ENCODE peak calls at places on chromosomes 7 and 10, in eight cellular contexts. E, J, I, Z, X, M, R and C are unnamed samples.

GRCh38 chr7:22357311-22358175 is 589 bp upstream of the RAPGEF5 start:
- DNase-seq in Z (no peak), E (peak; percentile 36), J (peak; percentile 25), M (peak; percentile 84), I (no peak), R (no peak), X (peak; percentile 56), C (no peak)

GRCh38 chr10:19014034-19014433 is 34.6 kb upstream of the MALRD1 start:
- DNase-seq in I (no peak), X (no peak), Z (no peak), J (no peak), E (no peak), M (no peak), R (no peak), C (no peak)

GRCh38 chr7:92352009-92352408 is 95.3 kb upstream of the GATAD1 start:
- DNase-seq in R (no peak), I (no peak), Z (no peak), J (no peak), X (no peak), M (no peak), E (no peak), C (no peak)

GRCh38 chr7:16644987-16645592 is 464 bp downstream of the ANKMY2 start:
- DNase-seq in X (no peak), I (no peak), Z (no peak), E (no peak), M (no peak), R (no peak), J (peak; percentile 49), C (peak; percentile 36)

GRCh38 chr10:33721509-33721908 is 387.0 kb upstream of the NRP1 start:
- DNase-seq in M (no peak), J (no peak), X (no peak), Z (no peak), E (no peak), I (no peak), R (no peak), C (no peak)

GRCh38 chr7:117839507-117839906 is 33.7 kb downstream of the CTTNBP2 start:
- DNase-seq in I (no peak), J (no peak), E (no peak), Z (no peak), R (no peak), X (no peak), M (no peak), C (no peak)

GRCh38 chr7:82036146-82036886 is 266.5 kb upstream of the HGF start:
- DNase-seq in R (no peak), E (no peak), M (no peak), J (no peak), X (peak; percentile 90), I (no peak), Z (no peak), C (no peak)

GRCh38 chr10:91596821-91597396 is 36.0 kb downstream of the PPP1R3C start:
- DNase-seq in M (no peak), J (no peak), I (peak; percentile 17), Z (no peak), R (no peak), E (no peak), X (peak; percentile 88), C (no peak)

GRCh38 chr7:29106128-29106988 is 40.0 kb downstream of the CPVL start:
- DNase-seq in R (no peak), X (peak; percentile 66), E (peak; percentile 39), M (peak; percentile 56), Z (peak; percentile 21), J (no peak), I (peak; percentile 68), C (peak; percentile 34)

GRCh38 chr10:68871105-68871711 is 29.9 kb upstream of the DDX50 start:
- DNase-seq in I (no peak), X (no peak), Z (no peak), R (no peak), M (peak; percentile 16), E (no peak), J (no peak), C (no peak)

GRCh38 chr7:30734497-30734896 is 17.4 kb upstream of the INMT start:
- DNase-seq in X (no peak), Z (no peak), E (no peak), J (no peak), I (no peak), M (no peak), R (no peak), C (no peak)

GRCh38 chr10:49334993-49335972 is 36.3 kb downstream of the C10orf71 start:
- DNase-seq in X (no peak), I (peak; percentile 46), J (no peak), M (no peak), Z (no peak), E (no peak), R (no peak), C (no peak)

GRCh38 chr7:94621120-94621519 is 34.8 kb downstream of the SGCE start:
- DNase-seq in R (no peak), J (no peak), E (no peak), M (no peak), I (no peak), X (no peak), Z (no peak), C (no peak)

GRCh38 chr7:130926021-130926691 is 192.1 kb upstream of the KLF14 start:
- DNase-seq in X (no peak), R (no peak), E (no peak), M (peak; percentile 63), I (peak; percentile 23), Z (no peak), J (no peak), C (no peak)

GRCh38 chr10:50538473-50539398 is 85.0 kb downstream of the SGMS1 start:
- DNase-seq in R (no peak), I (no peak), Z (no peak), J (no peak), X (peak; percentile 19), E (peak; percentile 27), M (peak; percentile 92), C (no peak)

DNA sequence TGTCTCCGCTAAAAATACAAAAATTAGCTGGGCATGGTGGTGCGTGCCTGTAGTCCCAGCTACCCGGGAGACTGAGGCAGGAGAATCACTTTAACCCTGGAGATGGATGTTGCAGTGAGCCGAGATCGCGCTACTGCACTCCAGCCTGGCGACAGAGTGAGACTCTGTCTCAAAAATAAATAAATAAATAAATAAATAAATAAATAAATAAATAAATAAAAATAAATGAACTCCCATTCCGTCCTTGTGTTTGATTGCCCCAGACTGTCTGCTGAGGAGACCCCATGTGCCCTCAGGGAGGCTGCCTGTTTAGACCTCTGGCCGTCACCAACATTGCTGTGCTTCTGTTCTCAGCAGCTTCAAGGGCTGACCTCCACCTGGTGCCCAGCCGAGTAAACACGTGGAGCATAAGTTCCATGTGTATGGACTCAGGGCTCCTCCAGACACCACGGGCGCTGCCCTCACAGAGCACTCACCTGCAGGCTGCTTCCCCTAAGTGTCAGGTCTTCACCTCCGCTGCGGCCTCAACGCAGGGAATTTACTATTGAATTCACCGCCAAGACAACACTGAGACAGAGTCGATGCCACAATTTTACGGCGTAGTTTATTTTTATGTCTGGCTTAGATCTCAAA is 32.0 kb downstream of the VOPP1 start:
- DNase-seq in Z (no peak), J (no peak), E (no peak), M (no peak), X (no peak), I (no peak), R (no peak), C (no peak)
- TF ChIP-seq MAX in Z (peak; percentile 35), J (no peak), E (no peak), M (no peak), X (no peak), I (no peak), R (no peak), C (no peak)

GRCh38 chr10:73897693-73898092 is 13.2 kb upstream of the PLAU start:
- DNase-seq in Z (no peak), J (no peak), I (no peak), E (no peak), R (no peak), M (no peak), X (no peak), C (no peak)

GRCh38 chr10:73893386-73893785 is 17.5 kb upstream of the PLAU start:
- DNase-seq in I (no peak), E (no peak), M (no peak), X (no peak), R (no peak), J (no peak), Z (no peak), C (no peak)

GRCh38 chr10:73891585-73891984 is 17.2 kb upstream of the CAMK2G start:
- DNase-seq in E (no peak), M (no peak), J (no peak), I (no peak), X (no peak), Z (no peak), R (no peak), C (no peak)

GRCh38 chr10:73892314-73893080 is 18.1 kb upstream of the CAMK2G start:
- DNase-seq in J (no peak), I (no peak), Z (no peak), M (no peak), X (no peak), R (no peak), E (no peak), C (no peak)

GRCh38 chr10:73894245-73894971 is 16.5 kb upstream of the PLAU start:
- DNase-seq in M (no peak), I (no peak), X (peak; percentile 90), J (no peak), R (no peak), Z (no peak), E (no peak), C (no peak)
- TF ChIP-seq MAX in M (no peak), I (no peak), X (no peak), J (peak; percentile 23), R (no peak), Z (no peak), E (no peak), C (no peak)

DNA sequence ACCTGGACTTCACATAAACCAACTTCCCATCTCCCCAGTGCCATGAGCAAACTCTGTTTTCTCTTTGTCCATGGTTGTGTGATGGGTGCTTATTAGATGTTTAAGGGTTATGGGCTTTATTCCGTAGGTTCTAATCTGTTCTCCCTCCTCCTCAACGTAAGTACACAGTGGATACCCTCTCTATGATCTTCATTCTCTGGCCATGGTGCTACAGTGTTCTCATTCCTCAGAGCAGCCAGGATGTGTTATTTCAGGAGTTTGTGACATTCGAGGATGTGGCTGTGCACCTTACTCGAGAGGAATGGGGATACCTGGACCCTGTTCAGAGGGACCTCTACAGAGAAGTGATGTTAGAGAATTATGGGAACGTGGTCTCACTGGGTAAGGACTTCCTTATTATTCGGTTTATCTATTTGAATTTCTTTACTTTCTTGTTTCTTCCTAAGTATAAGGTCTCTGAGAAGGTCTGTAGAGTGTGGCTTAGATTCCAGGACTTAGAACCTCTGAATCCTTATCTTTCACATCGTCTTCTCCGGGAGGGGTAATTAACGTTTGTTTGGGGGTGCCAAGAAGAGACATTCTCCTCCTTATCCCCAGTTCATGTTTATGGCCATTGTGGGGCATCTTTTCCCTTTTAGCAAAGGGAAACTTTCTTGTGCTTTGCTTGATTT is 3.8 kb downstream of the ZNF655 start:
- DNase-seq in I (no peak), R (no peak), E (no peak), M (no peak), J (no peak), Z (no peak), X (no peak), C (no peak)
- TF ChIP-seq MAX in I (no peak), R (no peak), E (no peak), M (no peak), J (no peak), Z (no peak), X (no peak), C (no peak)

DNA sequence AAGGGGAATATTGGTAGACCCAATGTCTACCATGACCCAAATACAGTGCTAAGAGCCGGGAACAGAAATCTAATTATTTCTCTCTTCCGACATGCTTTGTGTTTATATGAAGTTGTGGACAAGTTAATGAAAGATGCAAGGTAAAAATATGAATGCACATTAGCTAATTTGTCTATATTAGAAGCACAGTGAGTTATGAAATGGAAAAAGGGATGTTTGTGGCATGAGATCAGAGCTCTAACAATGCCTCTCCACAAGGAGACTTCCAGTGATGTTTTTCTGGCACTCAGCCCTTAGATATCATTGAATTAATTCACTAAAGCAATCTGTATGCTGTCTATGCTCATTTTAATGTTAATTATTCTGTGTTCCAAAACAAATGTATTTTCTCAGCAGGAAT is 897.2 kb downstream of the CNTNAP2 start:
- DNase-seq in Z (no peak), E (no peak), R (no peak), J (no peak), X (no peak), I (no peak), M (no peak), C (no peak)
- TF ChIP-seq MAX in Z (no peak), E (no peak), R (no peak), J (no peak), X (no peak), I (no peak), M (no peak), C (no peak)